ENCODE peak calls at places on chromosomes 5 and 9, in four cellular contexts. U is fibroblast of lung, Y is brain microvascular endothelial cell, W is endothelial cell. K is an unnamed sample.

GRCh38 chr5:66057239-66057638 is 86.9 kb upstream of the SREK1 start:
- DNase-seq in W (no peak), Y (no peak), U (no peak), K (no peak)

GRCh38 chr5:42872865-42873264 is 61.2 kb upstream of the SELENOP start:
- DNase-seq in Y (no peak), W (no peak), U (no peak), K (no peak)

GRCh38 chr5:127074466-127074865 is 1.2 kb upstream of the C5orf63 start:
- DNase-seq in W (no peak), U (peak), Y (no peak), K (no peak)

GRCh38 chr9:131851414-131851813 is 111.5 kb upstream of the RAPGEF1 start:
- DNase-seq in W (no peak), U (no peak), Y (no peak), K (no peak)

GRCh38 chr9:129093602-129094386 is 12.9 kb downstream of the DOLPP1 start:
- DNase-seq in Y (no peak), U (no peak), W (no peak), K (no peak)

GRCh38 chr9:84799231-84799630 is 129.7 kb downstream of the NTRK2 start:
- DNase-seq in Y (no peak), U (no peak), W (no peak), K (no peak)

GRCh38 chr5:108634251-108634950 is 113.3 kb upstream of the FER start:
- DNase-seq in Y (no peak), U (peak), W (no peak), K (no peak)

GRCh38 chr9:138080979-138081378 is 203.4 kb downstream of the CACNA1B start:
- DNase-seq in Y (no peak), W (no peak), U (no peak), K (no peak)

GRCh38 chr9:105608685-105609598 is 51.0 kb downstream of the FKTN start:
- DNase-seq in U (peak), Y (peak), W (no peak), K (no peak)

GRCh38 chr9:75083188-75083976 is 4.6 kb downstream of the NMRK1 start:
- DNase-seq in W (no peak), Y (no peak), U (no peak), K (no peak)

GRCh38 chr9:130499804-130500263 is 55.1 kb downstream of the ASS1 start:
- DNase-seq in Y (no peak), W (no peak), U (no peak), K (no peak)

DNA sequence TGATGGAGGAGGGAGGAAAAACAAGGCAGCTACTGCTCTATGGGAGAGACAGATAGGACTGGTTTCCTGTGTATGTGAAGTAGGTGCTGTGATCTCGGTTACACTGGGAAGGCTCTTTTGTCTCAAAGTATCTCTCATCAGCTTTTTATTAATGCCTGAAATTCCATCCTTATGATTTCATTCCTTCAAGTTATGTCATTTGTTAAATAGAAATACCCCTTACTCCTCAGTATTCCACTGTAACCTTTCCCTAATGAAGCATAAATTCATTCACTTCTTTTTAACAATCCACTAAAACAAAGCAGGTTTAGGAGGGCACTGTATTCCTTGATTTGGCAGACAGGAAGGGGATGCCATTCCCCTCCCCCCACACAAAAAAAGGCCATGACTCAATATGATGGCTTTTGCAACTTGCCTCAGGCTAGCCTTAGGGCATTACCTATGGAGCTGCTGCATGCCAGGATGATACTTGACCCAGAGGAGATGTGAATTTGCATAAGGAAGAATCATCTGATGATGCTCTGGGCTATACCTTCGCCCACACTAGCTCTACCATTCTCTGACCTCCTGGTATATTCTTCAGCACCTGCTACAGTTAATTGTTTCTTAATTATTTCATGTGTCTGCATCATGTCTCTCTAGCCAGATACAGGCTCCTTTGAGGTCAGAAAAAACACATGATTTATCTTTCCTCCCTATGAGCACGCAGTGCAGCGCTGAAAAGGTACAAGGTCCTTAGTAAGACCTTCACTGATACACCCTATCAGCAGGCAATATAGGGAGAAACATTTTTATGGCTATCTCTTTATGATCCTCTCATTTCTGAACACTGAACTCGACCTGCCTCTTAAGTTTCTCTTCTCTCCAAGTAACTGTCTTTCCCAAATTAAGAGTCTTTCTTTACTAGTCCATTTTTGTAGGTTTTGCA is 26.3 kb downstream of the NR3C1 start:
- DNase-seq in W (no peak), Y (peak), U (peak), K (no peak)
- TF ChIP-seq CTCF in W (no peak), Y (no peak), U (no peak), K (no peak)

GRCh38 chr5:179858586-179859427 is at the start of gene MRNIP:
- DNase-seq in U (peak), Y (peak), W (peak), K (peak)
- TF ChIP-seq CTCF in U (peak), Y (peak), W (no peak), K (no peak)

DNA sequence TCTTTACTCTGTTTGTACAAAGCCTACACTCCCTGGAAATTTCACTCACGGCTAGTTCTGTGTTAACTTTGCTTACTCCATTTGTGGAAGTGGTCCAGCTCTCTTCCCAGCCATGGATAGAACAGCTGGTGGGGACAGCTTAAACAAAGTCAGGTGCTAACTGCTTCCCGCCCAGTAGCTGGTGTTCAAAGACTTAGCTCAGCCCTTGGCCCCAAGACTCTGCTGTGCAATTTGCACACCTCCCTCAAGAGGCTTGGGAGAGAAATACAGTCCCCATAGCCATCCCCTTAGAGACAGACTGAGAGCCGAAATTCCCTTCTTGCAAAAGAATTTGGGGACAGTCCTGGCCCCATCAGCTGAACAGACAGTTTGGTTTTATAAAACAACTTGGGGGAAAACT is 73.8 kb upstream of the RAI14 start:
- DNase-seq in U (no peak), W (no peak), Y (no peak), K (no peak)
- TF ChIP-seq CTCF in U (no peak), W (no peak), Y (peak), K (no peak)

GRCh38 chr9:33466565-33467495 is 6.9 kb downstream of the NOL6 start:
- DNase-seq in U (no peak), Y (peak), W (peak), K (no peak)
- TF ChIP-seq CTCF in U (peak), Y (peak), W (peak), K (peak)

GRCh38 chr9:33921967-33922895 is 105.3 kb downstream of the UBE2R2 start:
- DNase-seq in W (peak), U (no peak), Y (peak), K (no peak)
- TF ChIP-seq CTCF in W (peak), U (peak), Y (peak), K (peak)

DNA sequence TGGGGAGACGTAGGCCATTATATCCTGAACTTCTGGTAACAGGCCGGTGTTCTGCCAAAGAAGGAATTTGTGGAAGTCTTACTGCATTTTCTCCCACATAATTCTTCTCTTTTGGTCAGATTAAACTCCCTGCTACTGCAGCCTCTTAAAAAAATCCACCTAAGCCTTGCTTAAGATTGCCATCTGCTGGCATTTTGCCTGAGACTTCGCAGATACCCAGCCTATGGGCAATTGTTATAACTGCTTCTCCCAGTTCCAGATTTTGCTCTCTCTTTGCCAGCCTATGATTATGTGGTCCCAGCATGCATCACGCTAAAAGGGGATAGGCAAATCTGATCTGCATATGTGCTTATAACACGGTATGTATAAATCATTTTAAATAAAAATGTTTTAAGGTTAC is 391.7 kb upstream of the CHD1 start:
- DNase-seq in Y (no peak), W (peak), U (no peak), K (no peak)
- TF ChIP-seq CTCF in Y (no peak), W (no peak), U (no peak), K (no peak)

K was measured in AG09309.